ENCODE peak calls at places on chromosome 1, in eight cellular contexts. X is HCT116; C is DMS 273 treated with DMSO at 0.1 percent for 48 hours; Y is C1 segment of cervical spinal cord; B is adipocyte; Q is fibroblast of the conjunctiva; M is activated T-cell treated with anti-CD3 and anti-CD28 coated beads, Interleukin-2, amount 50 U/mL, for 72 hours; V is Kasumi-1. D is an unnamed sample.

GRCh38 chr1:45340816-45341215 is 576 bp upstream of the MUTYH start:
- DNase-seq in X (no peak), C (no peak), Y (no peak), B (no peak), Q (no peak), M (no peak), V (no peak), D (no peak)

GRCh38 chr1:36824390-36824861 is 209.9 kb downstream of the GRIK3 start:
- DNase-seq in X (no peak), C (no peak), Y (no peak), B (no peak), Q (no peak), M (no peak), V (no peak), D (no peak)

GRCh38 chr1:25031601-25031965 is 101.5 kb upstream of the RUNX3 start:
- DNase-seq in X (no peak), C (no peak), Y (no peak), B (no peak), Q (no peak), M (peak; percentile 85), V (no peak), D (no peak)

GRCh38 chr1:111422546-111423391 is 4.8 kb downstream of the OVGP1 start:
- DNase-seq in X (no peak), C (no peak), Y (no peak), B (peak; percentile 40), Q (no peak), M (no peak), V (no peak), D (no peak)

GRCh38 chr1:3746389-3746783 is 5.9 kb upstream of the CCDC27 start:
- DNase-seq in X (no peak), C (no peak), Y (no peak), B (no peak), Q (no peak), M (no peak), V (no peak), D (no peak)

GRCh38 chr1:172874950-172875349 is 175.8 kb downstream of the TNFSF18 start:
- DNase-seq in X (no peak), C (no peak), Y (no peak), B (no peak), Q (no peak), M (peak; percentile 43), V (no peak), D (no peak)

GRCh38 chr1:91731815-91732214 is 154.1 kb downstream of the TGFBR3 start:
- DNase-seq in X (no peak), C (no peak), Y (no peak), B (peak; percentile 73), Q (no peak), M (peak; percentile 65), V (no peak), D (no peak)

GRCh38 chr1:232378266-232379041 is 251.5 kb downstream of the SIPA1L2 start:
- DNase-seq in X (no peak), C (no peak), Y (no peak), B (no peak), Q (no peak), M (no peak), V (no peak), D (no peak)

GRCh38 chr1:41151846-41152245 is 90.3 kb downstream of the SCMH1 start:
- DNase-seq in X (no peak), C (no peak), Y (no peak), B (no peak), Q (no peak), M (no peak), V (no peak), D (no peak)

GRCh38 chr1:65431111-65431705 is 10.7 kb downstream of the LEPR start:
- DNase-seq in X (no peak), C (peak; percentile 18), Y (no peak), B (peak; percentile 84), Q (peak; percentile 49), M (no peak), V (peak; percentile 56), D (no peak)

GRCh38 chr1:198913667-198914066 is 274.8 kb downstream of the PTPRC start:
- DNase-seq in X (no peak), C (no peak), Y (no peak), B (peak; percentile 81), Q (peak; percentile 60), M (no peak), V (no peak), D (no peak)

GRCh38 chr1:6322161-6322560 is 61.3 kb upstream of the GPR153 start:
- DNase-seq in X (no peak), C (no peak), Y (no peak), B (no peak), Q (no peak), M (no peak), V (no peak), D (no peak)

GRCh38 chr1:185170291-185170848 is 13.4 kb downstream of the SWT1 start:
- DNase-seq in X (peak; percentile 56), C (peak; percentile 66), Y (no peak), B (peak; percentile 81), Q (peak; percentile 35), M (peak; percentile 42), V (peak; percentile 90), D (no peak)

GRCh38 chr1:1943834-1944570 is 24.9 kb upstream of the TMEM52 start:
- DNase-seq in X (peak; percentile 35), C (no peak), Y (no peak), B (peak; percentile 68), Q (no peak), M (peak; percentile 56), V (no peak), D (no peak)

GRCh38 chr1:6502000-6502891 is 10.8 kb upstream of the PLEKHG5 start:
- DNase-seq in X (no peak), C (no peak), Y (no peak), B (peak; percentile 45), Q (no peak), M (no peak), V (no peak), D (peak; percentile 83)

GRCh38 chr1:25107643-25108010 is 124.7 kb downstream of the SYF2 start:
- DNase-seq in X (no peak), C (no peak), Y (no peak), B (peak; percentile 33), Q (no peak), M (no peak), V (no peak), D (no peak)

GRCh38 chr1:154931940-154932487 is 4.5 kb downstream of the PMVK start:
- DNase-seq in X (peak; percentile 72), C (no peak), Y (no peak), B (no peak), Q (no peak), M (no peak), V (no peak), D (no peak)

GRCh38 chr1:88060112-88060673 is 623.9 kb upstream of the PKN2 start:
- DNase-seq in X (no peak), C (no peak), Y (no peak), B (no peak), Q (no peak), M (no peak), V (no peak), D (no peak)

GRCh38 chr1:37480581-37481288 is 6.4 kb downstream of the ZC3H12A start:
- DNase-seq in X (no peak), C (no peak), Y (no peak), B (no peak), Q (no peak), M (no peak), V (no peak), D (no peak)

GRCh38 chr1:98157524-98158293 is 236.9 kb upstream of the DPYD start:
- DNase-seq in X (no peak), C (no peak), Y (no peak), B (peak; percentile 58), Q (peak; percentile 62), M (no peak), V (no peak), D (no peak)

GRCh38 chr1:22745675-22746585 is 35.3 kb downstream of the EPHB2 start:
- DNase-seq in X (no peak), C (no peak), Y (no peak), B (peak; percentile 18), Q (no peak), M (no peak), V (peak; percentile 27), D (no peak)

GRCh38 chr1:183932412-183932811 is 105.1 kb downstream of the COLGALT2 start:
- DNase-seq in X (no peak), C (no peak), Y (peak; percentile 59), B (peak; percentile 87), Q (peak; percentile 84), M (no peak), V (no peak), D (peak; percentile 85)

GRCh38 chr1:43258370-43258769 is 11.4 kb upstream of the TMEM125 start:
- DNase-seq in X (no peak), C (no peak), Y (no peak), B (no peak), Q (no peak), M (no peak), V (no peak), D (no peak)

GRCh38 chr1:169105434-169106094 is 926 bp upstream of the ATP1B1 start:
- DNase-seq in X (no peak), C (peak; percentile 10), Y (peak; percentile 75), B (peak; percentile 37), Q (no peak), M (peak; percentile 42), V (no peak), D (peak; percentile 75)

GRCh38 chr1:115326419-115326818 is 11.6 kb downstream of the NGF start:
- DNase-seq in X (no peak), C (no peak), Y (no peak), B (no peak), Q (no peak), M (no peak), V (no peak), D (no peak)

GRCh38 chr1:205923663-205924435 is 19.4 kb downstream of the SLC26A9 start:
- DNase-seq in X (no peak), C (no peak), Y (no peak), B (no peak), Q (no peak), M (no peak), V (no peak), D (peak; percentile 34)

GRCh38 chr1:94737124-94737998 is 82.8 kb upstream of the SLC44A3 start:
- DNase-seq in X (no peak), C (no peak), Y (no peak), B (no peak), Q (peak; percentile 49), M (no peak), V (peak; percentile 20), D (no peak)

GRCh38 chr1:153957744-153958110 is 685 bp downstream of the CRTC2 start:
- DNase-seq in X (no peak), C (no peak), Y (no peak), B (peak; percentile 54), Q (no peak), M (peak; percentile 50), V (peak; percentile 46), D (no peak)

GRCh38 chr1:246566128-246566807 is at the start of the genes CNST and TFB2M:
- DNase-seq in X (peak; percentile 97), C (peak; percentile 98), Y (peak; percentile 96), B (peak; percentile 99), Q (peak; percentile 97), M (peak; percentile 98), V (peak; percentile 99), D (peak; percentile 98)

GRCh38 chr1:18351735-18352134 is 129.0 kb upstream of the KLHDC7A start:
- DNase-seq in X (no peak), C (no peak), Y (no peak), B (no peak), Q (no peak), M (no peak), V (no peak), D (no peak)

GRCh38 chr1:11062965-11063401 is 3.2 kb upstream of the SRM start:
- DNase-seq in X (no peak), C (no peak), Y (no peak), B (no peak), Q (no peak), M (peak; percentile 60), V (no peak), D (no peak)

GRCh38 chr1:17606826-17607440 is 67.4 kb downstream of the ARHGEF10L start:
- DNase-seq in X (peak; percentile 36), C (no peak), Y (peak; percentile 38), B (peak; percentile 91), Q (no peak), M (peak; percentile 54), V (peak; percentile 9), D (peak; percentile 88)

GRCh38 chr1:24643362-24644346 is 552 bp downstream of the SRRM1 start:
- DNase-seq in X (no peak), C (peak; percentile 4), Y (peak; percentile 59), B (peak; percentile 56), Q (no peak), M (peak; percentile 61), V (peak; percentile 14), D (no peak)

D was measured in sciatic nerve.